ENCODE peak calls at places on chromosome 5, in seven cellular contexts. V is trophoblast cell, X is mesenchymal stem cell, T is IMR-90, Y is H9, B is mesendoderm, N is H1. U is an unnamed sample.
A peak's percentile ranks its signal among the peaks of the same experiment; 100 is the strongest.

GRCh38 chr5:60514152-60514551 is 185.8 kb downstream of the DEPDC1B start:
- DNase-seq in T (peak; percentile 15), V (no peak), N (no peak), X (no peak), Y (no peak), B (no peak), U (no peak)

GRCh38 chr5:157217289-157218024 is 36.8 kb downstream of the ITK start:
- DNase-seq in B (peak; percentile 19), T (no peak), X (no peak), Y (no peak), V (no peak), N (no peak), U (no peak)

GRCh38 chr5:79886456-79886855 is 104.6 kb downstream of the MTX3 start:
- DNase-seq in V (no peak), T (no peak), Y (no peak), B (no peak), N (no peak), X (no peak), U (no peak)

GRCh38 chr5:87136096-87136495 is 131.6 kb upstream of the RASA1 start:
- DNase-seq in T (no peak), B (no peak), X (no peak), Y (no peak), N (no peak), V (no peak), U (no peak)

GRCh38 chr5:72848474-72849428 is 32.3 kb downstream of the TNPO1 start:
- DNase-seq in V (peak; percentile 13), Y (no peak), B (peak; percentile 53), T (peak; percentile 29), N (peak; percentile 54), X (peak; percentile 54), U (peak; percentile 23)

GRCh38 chr5:71762826-71763225 is 43.8 kb downstream of the CARTPT start:
- DNase-seq in Y (no peak), X (no peak), V (no peak), T (no peak), N (no peak), B (no peak), U (no peak)

GRCh38 chr5:158770506-158770905 is 329.2 kb downstream of the EBF1 start:
- DNase-seq in V (no peak), T (no peak), Y (peak; percentile 57), N (peak; percentile 48), X (no peak), B (peak; percentile 67), U (no peak)

GRCh38 chr5:81631124-81631523 is 119.8 kb downstream of the SSBP2 start:
- DNase-seq in X (no peak), T (no peak), Y (no peak), B (no peak), V (no peak), N (no peak), U (no peak)

GRCh38 chr5:39506216-39506615 is 81.4 kb upstream of the DAB2 start:
- DNase-seq in B (no peak), X (no peak), Y (no peak), V (no peak), N (no peak), T (no peak), U (no peak)

GRCh38 chr5:159453209-159453608 is 122.9 kb upstream of the IL12B start:
- DNase-seq in B (no peak), N (no peak), T (no peak), V (no peak), X (no peak), Y (no peak), U (no peak)

GRCh38 chr5:150419630-150420270 is 7.0 kb upstream of the CD74 start:
- DNase-seq in T (no peak), Y (no peak), V (no peak), X (no peak), B (no peak), N (no peak), U (no peak)

GRCh38 chr5:113381791-113382190 is 53.0 kb downstream of the TSSK1B start:
- DNase-seq in Y (no peak), T (no peak), N (no peak), X (peak; percentile 39), V (peak; percentile 22), B (no peak), U (no peak)

GRCh38 chr5:21646469-21646868 is 1206.7 kb downstream of the CDH12 start:
- DNase-seq in X (no peak), B (no peak), T (peak; percentile 40), N (no peak), Y (no peak), V (no peak), U (no peak)

GRCh38 chr5:126414874-126415502 is 8.2 kb upstream of the GRAMD2B start:
- DNase-seq in T (peak; percentile 77), N (no peak), X (peak; percentile 81), B (no peak), Y (no peak), V (no peak), U (no peak)

DNA sequence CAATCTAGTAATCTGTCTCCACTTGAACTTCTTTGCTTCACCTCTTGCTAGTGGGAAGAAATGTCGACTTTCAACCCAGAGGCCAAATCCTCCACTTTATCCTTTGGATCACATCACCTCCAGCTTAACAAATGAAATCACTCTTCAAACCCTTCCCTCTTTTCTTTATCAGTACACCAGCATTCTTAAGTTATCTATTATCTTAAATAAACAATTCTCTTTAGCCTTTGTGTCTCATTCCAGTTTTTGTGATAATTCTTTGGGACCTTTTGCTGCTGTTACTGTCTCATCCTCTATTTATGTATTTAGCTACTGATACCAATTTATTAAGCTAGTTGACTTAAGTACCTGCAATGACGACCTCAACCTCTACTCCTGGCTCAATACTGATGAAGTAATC is 28.1 kb upstream of the FBN2 start:
- DNase-seq in T (no peak), X (no peak), N (no peak), Y (no peak), B (peak; percentile 77), V (no peak), U (no peak)
- H4K8ac ChIP-seq in T (no peak overlapping the region), X (no peak overlapping the region), N (no peak overlapping the region), Y (no peak overlapping the region), B (no peak overlapping the region), V (no peak overlapping the region), U (no peak overlapping the region)

GRCh38 chr5:979100-979817 is 29.3 kb upstream of the NKD2 start:
- DNase-seq in V (no peak), T (no peak), B (no peak), N (no peak), Y (no peak), X (no peak), U (no peak)

GRCh38 chr5:976849-977751 is 31.5 kb upstream of the NKD2 start:
- DNase-seq in X (no peak), B (no peak), T (no peak), V (no peak), N (no peak), Y (peak; percentile 45), U (no peak)

GRCh38 chr5:980001-980588 is 28.5 kb upstream of the NKD2 start:
- DNase-seq in B (no peak), T (no peak), Y (peak; percentile 26), V (no peak), X (no peak), N (peak; percentile 39), U (peak; percentile 37)

GRCh38 chr5:978693-979092 is 29.9 kb upstream of the NKD2 start:
- DNase-seq in X (no peak), B (peak; percentile 79), V (no peak), N (no peak), T (no peak), Y (no peak), U (no peak)

GRCh38 chr5:978051-978450 is 30.6 kb upstream of the NKD2 start:
- DNase-seq in T (no peak), B (no peak), V (no peak), X (no peak), Y (peak; percentile 20), N (no peak), U (no peak)
- H3K4me2 ChIP-seq in T (no peak overlapping the region), B (no peak overlapping the region), V (no peak overlapping the region), X (no peak overlapping the region), Y (no peak overlapping the region), N (no peak overlapping the region), U (no peak overlapping the region)

DNA sequence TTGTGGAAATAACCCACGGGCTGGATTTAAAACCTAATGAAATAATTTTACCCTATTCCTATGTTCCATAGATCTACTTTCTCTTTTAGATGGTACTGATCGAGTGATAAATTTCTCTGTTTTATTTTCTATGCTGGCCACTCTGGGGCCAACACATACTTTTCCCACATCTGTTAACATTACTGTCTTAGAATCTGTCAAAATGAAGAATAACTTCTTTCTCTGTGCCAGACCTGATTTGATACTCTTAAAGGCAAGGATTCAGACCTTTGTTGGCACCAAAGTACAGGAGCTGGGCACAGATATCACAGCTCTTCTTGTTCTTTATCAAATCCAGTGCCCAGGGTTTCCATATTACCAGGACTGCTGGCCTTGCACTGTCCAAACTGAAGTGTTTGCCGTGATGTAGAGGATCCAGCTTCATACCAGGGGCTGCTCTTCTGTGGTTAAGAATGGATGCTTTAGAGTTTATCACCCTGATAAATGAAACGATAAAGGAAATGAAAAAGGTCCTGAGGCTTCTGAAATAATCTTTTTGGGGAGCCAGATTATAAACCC is 20.9 kb downstream of the ZNF474 start:
- DNase-seq in V (no peak), T (peak; percentile 59), Y (no peak), X (peak; percentile 56), B (no peak), N (no peak), U (no peak)
- H3K9ac ChIP-seq in V (no peak overlapping the region), T (no peak overlapping the region), Y (no peak overlapping the region), X (peak overlapping the region; percentile 28), B (no peak overlapping the region), N (no peak overlapping the region), U (no peak overlapping the region)

DNA sequence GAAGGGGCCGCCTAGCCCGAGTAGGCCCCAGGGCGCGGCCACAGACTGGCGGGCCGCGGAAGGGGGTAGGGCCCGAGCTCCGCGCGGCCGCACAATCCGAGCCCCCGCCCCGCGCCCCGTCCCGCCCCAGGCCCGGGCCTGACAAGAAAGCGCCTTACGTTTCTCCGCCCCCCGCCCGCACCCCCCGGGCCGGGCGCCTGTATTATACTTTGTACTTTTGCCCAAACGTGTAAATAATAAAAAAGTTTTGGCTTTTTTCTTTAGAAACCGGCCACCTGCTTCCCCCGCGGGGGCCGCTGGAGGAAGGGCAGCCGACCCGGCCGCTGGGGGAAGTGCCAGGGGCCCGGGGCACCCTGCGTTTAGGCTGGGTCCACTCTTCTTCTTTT is 2.6 kb downstream of the TLX3 start:
- DNase-seq in X (no peak), T (no peak), Y (no peak), B (no peak), V (no peak), N (peak; percentile 56), U (no peak)
- H4K8ac ChIP-seq in X (no peak overlapping the region), T (no peak overlapping the region), Y (no peak overlapping the region), B (no peak overlapping the region), V (no peak overlapping the region), N (no peak overlapping the region), U (no peak overlapping the region)

GRCh38 chr5:120690621-120691407 is 226.7 kb downstream of the PRR16 start:
- DNase-seq in Y (no peak), B (no peak), X (no peak), T (no peak), V (peak; percentile 1), N (no peak), U (no peak)
- H3K4me2 ChIP-seq in Y (no peak overlapping the region), B (no peak overlapping the region), X (no peak overlapping the region), T (no peak overlapping the region), V (no peak overlapping the region), N (no peak overlapping the region), U (no peak overlapping the region)